ENCODE peak calls at places on chromosomes 1 and 21, in nine cellular contexts. One of them, this sample, is unnamed.

GRCh38 chr1:17091252-17091651 is 28.0 kb downstream of the PADI2 start:
- DNase-seq in GM20000: no peak
- DNase-seq in fibroblast of the aortic adventitia: no peak
- DNase-seq in AG04450: no peak
- DNase-seq in AG09309: no peak
- DNase-seq in tibial artery: no peak
- DNase-seq in adrenal gland: no peak
- DNase-seq in Calu3: no peak
- DNase-seq in kidney: no peak
- DNase-seq in this sample: no peak

GRCh38 chr1:22557341-22557950 is 5.8 kb upstream of the EPHA8 start:
- DNase-seq in Calu3: no peak
- DNase-seq in fibroblast of the aortic adventitia: no peak
- DNase-seq in kidney: no peak
- DNase-seq in AG04450: no peak
- DNase-seq in GM20000: no peak
- DNase-seq in tibial artery: no peak
- DNase-seq in AG09309: no peak
- DNase-seq in adrenal gland: no peak
- DNase-seq in this sample: no peak

GRCh38 chr1:223861904-223862303 is 16.2 kb upstream of the TP53BP2 start:
- DNase-seq in Calu3: no peak
- DNase-seq in tibial artery: no peak
- DNase-seq in fibroblast of the aortic adventitia: no peak
- DNase-seq in kidney: no peak
- DNase-seq in adrenal gland: no peak
- DNase-seq in GM20000: no peak
- DNase-seq in AG04450: no peak
- DNase-seq in AG09309: no peak
- DNase-seq in this sample: no peak

GRCh38 chr1:86594284-86594683 is 47.4 kb downstream of the CLCA4 start:
- DNase-seq in AG09309: no peak
- DNase-seq in fibroblast of the aortic adventitia: no peak
- DNase-seq in kidney: no peak
- DNase-seq in tibial artery: no peak
- DNase-seq in Calu3: no peak
- DNase-seq in AG04450: no peak
- DNase-seq in GM20000: no peak
- DNase-seq in adrenal gland: no peak
- DNase-seq in this sample: no peak

GRCh38 chr1:240245629-240246020 is 153.9 kb downstream of the FMN2 start:
- DNase-seq in adrenal gland: no peak
- DNase-seq in tibial artery: no peak
- DNase-seq in AG04450: no peak
- DNase-seq in fibroblast of the aortic adventitia: peak; percentile 19
- DNase-seq in Calu3: no peak
- DNase-seq in kidney: no peak
- DNase-seq in AG09309: no peak
- DNase-seq in GM20000: no peak
- DNase-seq in this sample: no peak

GRCh38 chr1:18731591-18732235 is 101.1 kb downstream of the PAX7 start:
- DNase-seq in GM20000: no peak
- DNase-seq in fibroblast of the aortic adventitia: no peak
- DNase-seq in kidney: no peak
- DNase-seq in AG04450: no peak
- DNase-seq in adrenal gland: no peak
- DNase-seq in Calu3: no peak
- DNase-seq in AG09309: no peak
- DNase-seq in tibial artery: no peak
- DNase-seq in this sample: no peak

GRCh38 chr1:227892930-227893695 is 54.6 kb downstream of the WNT9A start:
- DNase-seq in adrenal gland: no peak
- DNase-seq in Calu3: peak; percentile 4
- DNase-seq in kidney: peak; percentile 74
- DNase-seq in GM20000: no peak
- DNase-seq in fibroblast of the aortic adventitia: no peak
- DNase-seq in AG04450: no peak
- DNase-seq in AG09309: no peak
- DNase-seq in tibial artery: peak; percentile 10
- DNase-seq in this sample: no peak

GRCh38 chr1:157678721-157679120 is 21.8 kb downstream of the FCRL3 start:
- DNase-seq in AG09309: no peak
- DNase-seq in AG04450: no peak
- DNase-seq in fibroblast of the aortic adventitia: no peak
- DNase-seq in Calu3: peak; percentile 51
- DNase-seq in tibial artery: no peak
- DNase-seq in GM20000: no peak
- DNase-seq in adrenal gland: no peak
- DNase-seq in kidney: no peak
- DNase-seq in this sample: no peak

GRCh38 chr1:226838456-226838855 is 32.0 kb upstream of the PSEN2 start:
- DNase-seq in AG04450: no peak
- DNase-seq in Calu3: no peak
- DNase-seq in AG09309: no peak
- DNase-seq in tibial artery: no peak
- DNase-seq in fibroblast of the aortic adventitia: no peak
- DNase-seq in kidney: no peak
- DNase-seq in adrenal gland: no peak
- DNase-seq in GM20000: no peak
- DNase-seq in this sample: no peak

DNA sequence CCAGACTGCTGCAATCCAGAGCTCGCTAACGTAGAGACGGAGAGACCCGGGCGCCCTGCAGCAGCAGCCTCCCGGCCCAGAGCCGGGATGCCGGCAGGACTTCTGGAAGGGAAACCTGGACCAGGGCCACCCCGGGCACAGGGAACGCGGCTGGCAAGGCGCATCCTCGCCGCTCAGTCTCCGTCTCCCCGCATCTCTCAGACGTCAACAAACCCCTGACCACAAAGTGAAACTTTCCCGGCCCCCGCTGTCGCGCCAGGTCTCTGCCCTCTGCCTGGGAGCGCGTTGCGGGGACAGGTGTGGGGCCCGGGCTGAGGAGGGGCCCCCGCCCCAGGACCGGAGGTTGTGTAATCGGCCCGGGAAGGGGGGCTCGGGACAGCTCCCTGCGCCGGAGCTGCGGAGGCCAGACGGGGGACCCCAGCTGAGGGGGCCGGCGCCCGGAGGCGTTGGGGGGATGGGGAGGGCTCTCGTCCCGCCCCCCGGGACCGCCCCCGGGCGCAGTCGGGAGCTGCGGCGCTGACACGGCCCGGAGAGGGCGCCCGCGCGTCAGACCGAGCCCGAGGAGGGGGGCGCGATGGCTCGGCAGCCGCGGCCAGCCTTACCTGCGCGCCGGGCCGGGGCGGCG is 116.6 kb upstream of the HIVEP3 start:
- DNase-seq in AG04450: no peak
- DNase-seq in fibroblast of the aortic adventitia: peak; percentile 52
- DNase-seq in AG09309: no peak
- DNase-seq in adrenal gland: peak; percentile 64
- DNase-seq in Calu3: peak; percentile 56
- DNase-seq in GM20000: peak; percentile 93
- DNase-seq in tibial artery: peak; percentile 35
- DNase-seq in kidney: peak; percentile 87
- DNase-seq in this sample: peak; percentile 90
- TF ChIP-seq CTCF in AG04450: peak; percentile 31
- TF ChIP-seq CTCF in fibroblast of the aortic adventitia: peak; percentile 34
- TF ChIP-seq CTCF in AG09309: peak; percentile 29
- TF ChIP-seq CTCF in adrenal gland: no peak
- TF ChIP-seq CTCF in Calu3: no peak
- TF ChIP-seq CTCF in GM20000: peak; percentile 60
- TF ChIP-seq CTCF in tibial artery: peak; percentile 44
- TF ChIP-seq CTCF in kidney: peak; percentile 26
- TF ChIP-seq CTCF in this sample: peak; percentile 76

GRCh38 chr1:191888996-191889622 is 269.2 kb upstream of the RGS18 start:
- DNase-seq in kidney: no peak
- DNase-seq in tibial artery: no peak
- DNase-seq in GM20000: no peak
- DNase-seq in adrenal gland: no peak
- DNase-seq in Calu3: no peak
- DNase-seq in fibroblast of the aortic adventitia: peak; percentile 13
- DNase-seq in AG09309: no peak
- DNase-seq in AG04450: no peak
- DNase-seq in this sample: no peak
- TF ChIP-seq CTCF in kidney: no peak
- TF ChIP-seq CTCF in tibial artery: no peak
- TF ChIP-seq CTCF in GM20000: no peak
- TF ChIP-seq CTCF in adrenal gland: no peak
- TF ChIP-seq CTCF in Calu3: no peak
- TF ChIP-seq CTCF in fibroblast of the aortic adventitia: no peak
- TF ChIP-seq CTCF in AG09309: no peak
- TF ChIP-seq CTCF in AG04450: no peak
- TF ChIP-seq CTCF in this sample: no peak

GRCh38 chr21:37459575-37459974 is 93.0 kb downstream of the DYRK1A start:
- DNase-seq in GM20000: no peak
- DNase-seq in AG09309: no peak
- DNase-seq in tibial artery: no peak
- DNase-seq in kidney: no peak
- DNase-seq in adrenal gland: no peak
- DNase-seq in fibroblast of the aortic adventitia: no peak
- DNase-seq in Calu3: no peak
- DNase-seq in AG04450: peak; percentile 30
- DNase-seq in this sample: no peak

GRCh38 chr21:37462087-37462861 is 95.7 kb downstream of the DYRK1A start:
- DNase-seq in adrenal gland: no peak
- DNase-seq in AG09309: no peak
- DNase-seq in Calu3: no peak
- DNase-seq in kidney: no peak
- DNase-seq in GM20000: no peak
- DNase-seq in AG04450: no peak
- DNase-seq in fibroblast of the aortic adventitia: no peak
- DNase-seq in tibial artery: no peak
- DNase-seq in this sample: no peak

GRCh38 chr21:37458669-37459276 is 92.2 kb downstream of the DYRK1A start:
- DNase-seq in AG04450: no peak
- DNase-seq in Calu3: peak; percentile 19
- DNase-seq in tibial artery: no peak
- DNase-seq in AG09309: no peak
- DNase-seq in GM20000: no peak
- DNase-seq in kidney: no peak
- DNase-seq in fibroblast of the aortic adventitia: no peak
- DNase-seq in adrenal gland: no peak
- DNase-seq in this sample: no peak

GRCh38 chr21:37461494-37461893 is 94.9 kb downstream of the DYRK1A start:
- DNase-seq in adrenal gland: no peak
- DNase-seq in AG04450: no peak
- DNase-seq in fibroblast of the aortic adventitia: peak; percentile 33
- DNase-seq in Calu3: no peak
- DNase-seq in kidney: no peak
- DNase-seq in tibial artery: no peak
- DNase-seq in AG09309: no peak
- DNase-seq in GM20000: peak; percentile 34
- DNase-seq in this sample: peak; percentile 32

GRCh38 chr21:37460196-37460595 is 93.6 kb downstream of the DYRK1A start:
- DNase-seq in Calu3: no peak
- DNase-seq in GM20000: no peak
- DNase-seq in adrenal gland: no peak
- DNase-seq in AG09309: no peak
- DNase-seq in kidney: no peak
- DNase-seq in AG04450: no peak
- DNase-seq in tibial artery: no peak
- DNase-seq in fibroblast of the aortic adventitia: no peak
- DNase-seq in this sample: no peak
- TF ChIP-seq CTCF in Calu3: no peak
- TF ChIP-seq CTCF in GM20000: no peak
- TF ChIP-seq CTCF in adrenal gland: no peak
- TF ChIP-seq CTCF in AG09309: no peak
- TF ChIP-seq CTCF in kidney: no peak
- TF ChIP-seq CTCF in AG04450: peak; percentile 26
- TF ChIP-seq CTCF in tibial artery: no peak
- TF ChIP-seq CTCF in fibroblast of the aortic adventitia: no peak
- TF ChIP-seq CTCF in this sample: no peak

GRCh38 chr1:119005870-119006405 is 17.8 kb upstream of the TBX15 start:
- DNase-seq in AG04450: no peak
- DNase-seq in kidney: no peak
- DNase-seq in tibial artery: no peak
- DNase-seq in adrenal gland: no peak
- DNase-seq in fibroblast of the aortic adventitia: no peak
- DNase-seq in Calu3: no peak
- DNase-seq in GM20000: peak; percentile 18
- DNase-seq in AG09309: no peak
- DNase-seq in this sample: no peak

GRCh38 chr1:119004781-119005180 is 16.6 kb upstream of the TBX15 start:
- DNase-seq in kidney: no peak
- DNase-seq in GM20000: no peak
- DNase-seq in fibroblast of the aortic adventitia: no peak
- DNase-seq in AG04450: no peak
- DNase-seq in adrenal gland: no peak
- DNase-seq in AG09309: no peak
- DNase-seq in Calu3: no peak
- DNase-seq in tibial artery: no peak
- DNase-seq in this sample: no peak

GRCh38 chr1:119007672-119008482 is 19.7 kb upstream of the TBX15 start:
- DNase-seq in kidney: no peak
- DNase-seq in Calu3: no peak
- DNase-seq in fibroblast of the aortic adventitia: no peak
- DNase-seq in adrenal gland: no peak
- DNase-seq in tibial artery: no peak
- DNase-seq in AG04450: no peak
- DNase-seq in AG09309: no peak
- DNase-seq in GM20000: peak; percentile 37
- DNase-seq in this sample: no peak

GRCh38 chr1:119007343-119007671 is 19.2 kb upstream of the TBX15 start:
- DNase-seq in kidney: no peak
- DNase-seq in Calu3: no peak
- DNase-seq in GM20000: peak; percentile 35
- DNase-seq in fibroblast of the aortic adventitia: no peak
- DNase-seq in tibial artery: no peak
- DNase-seq in AG09309: no peak
- DNase-seq in AG04450: no peak
- DNase-seq in adrenal gland: no peak
- DNase-seq in this sample: no peak

GRCh38 chr1:119006406-119007279 is 18.5 kb upstream of the TBX15 start:
- DNase-seq in AG09309: no peak
- DNase-seq in tibial artery: no peak
- DNase-seq in AG04450: no peak
- DNase-seq in kidney: no peak
- DNase-seq in Calu3: no peak
- DNase-seq in adrenal gland: no peak
- DNase-seq in GM20000: peak; percentile 30
- DNase-seq in fibroblast of the aortic adventitia: no peak
- DNase-seq in this sample: no peak
- TF ChIP-seq CTCF in AG09309: no peak
- TF ChIP-seq CTCF in tibial artery: no peak
- TF ChIP-seq CTCF in AG04450: no peak
- TF ChIP-seq CTCF in kidney: no peak
- TF ChIP-seq CTCF in Calu3: no peak
- TF ChIP-seq CTCF in adrenal gland: no peak
- TF ChIP-seq CTCF in GM20000: no peak
- TF ChIP-seq CTCF in fibroblast of the aortic adventitia: no peak
- TF ChIP-seq CTCF in this sample: no peak